ENCODE peak calls at places on chromosomes 2 and 18, in five cellular contexts. M is neural progenitor cell, H is astrocyte, V is IMR-90, D is HCT116. B is an unnamed sample. For H3K4me1, the result is how much of the 10 kb centered on the place peaks cover.

GRCh38 chr2:239246723-239247122 is 154.1 kb downstream of the HDAC4 start:
- DNase-seq in V (no peak), H (no peak), D (peak), M (no peak), B (no peak)

GRCh38 chr18:57469884-57470283 is 34.7 kb downstream of the ONECUT2 start:
- DNase-seq in V (no peak), M (no peak), H (no peak), D (no peak), B (no peak)

GRCh38 chr2:43171789-43172188 is 54.6 kb downstream of the ZFP36L2 start:
- DNase-seq in M (no peak), V (peak), D (no peak), H (peak), B (no peak)

GRCh38 chr2:118539290-118539689 is 308.2 kb downstream of the EN1 start:
- DNase-seq in H (peak), M (peak), D (peak), V (peak), B (peak)

GRCh38 chr2:133235959-133236358 is 332.3 kb downstream of the NCKAP5 start:
- DNase-seq in V (peak), M (no peak), H (peak), D (no peak), B (no peak)

GRCh38 chr18:70376137-70376913 is 87.5 kb downstream of the SOCS6 start:
- DNase-seq in V (no peak), M (no peak), H (no peak), D (no peak), B (no peak)

GRCh38 chr2:77831471-77831870 is 309.3 kb upstream of the LRRTM4 start:
- DNase-seq in H (no peak), V (no peak), D (no peak), M (no peak), B (no peak)

GRCh38 chr2:68368657-68369339 is 3.7 kb downstream of the PLEK start:
- DNase-seq in H (peak), M (peak), D (no peak), V (peak), B (peak)

GRCh38 chr2:17506736-17507616 is 11.3 kb downstream of the RAD51AP2 start:
- DNase-seq in V (no peak), D (peak), H (peak), M (no peak), B (no peak)

GRCh38 chr2:157866202-157866601 is 9.9 kb downstream of the ACVR1 start:
- DNase-seq in H (peak), M (peak), D (no peak), V (no peak), B (no peak)

GRCh38 chr2:223602972-223603371 is 811 bp upstream of the SCG2 start:
- DNase-seq in V (peak), D (no peak), H (peak), M (no peak), B (no peak)

GRCh38 chr2:6222296-6222695 is 530.1 kb downstream of the SOX11 start:
- DNase-seq in D (no peak), V (no peak), M (no peak), H (no peak), B (no peak)

GRCh38 chr2:60356346-60356745 is 197.1 kb downstream of the BCL11A start:
- DNase-seq in V (no peak), M (no peak), D (no peak), H (no peak), B (peak)
- TF ChIP-seq CTCF in V (no peak), M (no peak), D (no peak), H (no peak), B (no peak)

DNA sequence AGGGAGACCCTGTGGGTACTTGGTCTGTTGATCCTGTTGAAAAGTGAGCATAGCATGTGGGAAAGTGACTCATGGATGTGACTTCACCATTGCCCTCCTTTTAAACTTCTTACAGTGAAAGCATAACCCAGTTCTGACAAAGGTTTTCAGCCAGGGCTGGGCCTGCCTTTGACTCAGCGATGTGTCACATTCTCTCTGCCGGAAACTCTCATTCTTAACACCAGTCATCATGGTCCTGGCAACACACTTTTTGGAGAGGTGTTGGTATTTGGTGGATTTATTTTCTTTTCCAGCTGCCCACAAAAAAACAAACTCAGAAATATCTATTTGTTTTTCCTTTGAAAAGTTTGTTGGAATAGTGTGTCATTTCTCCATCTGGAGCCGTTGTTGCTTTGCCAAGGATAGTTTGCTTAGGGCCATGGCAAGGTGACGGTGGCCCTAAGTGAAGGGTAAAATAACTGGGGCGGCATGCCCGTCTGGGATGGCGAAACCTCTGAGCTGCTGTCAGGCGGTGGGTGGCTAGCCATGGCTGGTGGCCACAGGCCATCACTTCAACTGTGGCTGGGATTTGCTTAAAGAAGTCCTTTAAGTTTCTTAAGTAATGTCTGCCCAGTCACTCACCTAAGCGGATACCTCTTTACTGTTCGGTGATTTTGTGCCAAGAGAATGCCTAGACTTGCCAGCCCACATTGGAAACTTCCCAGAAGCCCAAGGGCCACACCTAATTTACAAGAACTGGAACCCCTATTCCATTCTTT is 123.3 kb downstream of the LTBP1 start:
- DNase-seq in H (peak), D (peak), V (peak), M (no peak), B (no peak)
- H2AFZ ChIP-seq in H (no peak), D (peak), V (no peak), M (no peak), B (no peak)

GRCh38 chr2:217935245-217935879 is 67.4 kb downstream of the TNS1 start:
- DNase-seq in M (no peak), V (peak), D (no peak), H (peak), B (no peak)
- H3K4me1 ChIP-seq in M (under half), V (half or more), D (under half), H (half or more), B (under half)

DNA sequence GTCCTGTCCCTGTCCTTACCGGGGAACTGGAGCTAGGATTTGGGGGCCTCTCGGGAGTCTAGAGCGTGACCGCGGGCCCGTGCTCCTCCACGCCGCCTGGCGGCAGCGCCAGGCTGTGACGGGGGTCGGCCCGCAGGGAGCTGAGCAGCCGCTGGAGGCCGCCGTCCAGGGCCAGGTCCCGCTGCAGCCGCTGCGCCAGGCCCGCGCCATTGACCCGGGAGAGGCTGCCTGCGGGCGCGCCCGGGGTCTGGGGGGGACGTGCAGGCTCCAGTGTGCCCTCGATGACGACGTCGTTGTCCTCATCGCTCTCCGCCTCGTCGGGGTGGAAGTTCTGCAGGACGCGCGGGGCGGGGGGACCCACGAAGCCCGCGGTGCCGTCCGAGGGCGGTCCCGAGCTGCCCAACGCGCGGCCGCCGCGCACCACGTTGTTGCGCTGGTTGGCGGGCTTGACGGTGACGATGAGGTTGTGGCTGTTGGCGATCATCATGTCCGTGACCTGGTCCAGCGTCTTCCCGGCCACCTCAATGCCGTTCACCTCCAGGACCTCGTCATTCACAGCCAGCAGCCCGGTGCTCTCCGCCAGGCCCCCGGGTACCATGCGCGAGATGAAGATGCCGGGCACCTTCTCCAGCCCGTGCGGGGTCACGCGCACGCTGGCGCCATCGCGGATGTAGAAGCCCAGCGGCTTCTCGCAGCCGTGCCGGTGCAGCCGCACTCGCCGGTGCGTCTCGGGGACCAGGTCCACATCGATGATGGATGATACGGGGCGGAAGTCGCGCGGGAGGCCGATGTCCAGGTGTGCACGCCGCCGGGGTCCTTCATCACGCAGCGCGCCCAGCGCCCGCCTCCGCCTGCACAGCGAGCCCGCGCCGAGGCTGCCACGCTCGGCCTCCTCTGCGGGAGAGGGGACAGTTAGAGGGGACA is 50.9 kb downstream of the ADNP2 start:
- DNase-seq in M (no peak), D (no peak), V (no peak), H (no peak), B (no peak)
- TF ChIP-seq CTCF in M (no peak), D (no peak), V (peak), H (peak), B (no peak)

DNA sequence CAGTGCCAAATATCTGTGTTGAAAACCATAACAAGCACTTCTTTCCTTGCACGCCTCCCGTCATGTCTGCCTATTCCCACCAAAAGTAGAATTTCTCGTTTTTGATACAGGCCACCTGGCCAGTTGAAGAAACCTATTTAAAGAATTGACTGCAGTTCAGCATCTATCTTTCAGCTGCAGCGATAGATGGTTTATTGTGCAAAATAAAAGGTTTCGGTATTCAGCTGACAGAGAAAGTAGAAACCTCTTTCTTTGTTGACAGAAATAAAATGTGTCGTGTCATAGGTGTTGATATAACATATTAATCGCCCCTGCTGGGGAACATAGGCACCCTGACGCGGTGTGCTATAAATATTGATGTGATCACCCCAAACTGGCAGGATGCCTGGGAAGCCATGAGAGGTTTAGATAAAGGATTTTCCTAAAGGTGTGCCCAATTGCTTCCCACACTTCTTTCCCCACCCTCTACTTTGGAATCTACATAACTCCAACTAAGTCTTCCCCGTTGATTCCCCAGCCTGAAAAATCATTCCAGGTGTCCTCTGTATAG is 570.4 kb downstream of the CCDC85A start:
- DNase-seq in D (no peak), V (no peak), H (no peak), M (no peak), B (no peak)
- H2AFZ ChIP-seq in D (no peak), V (no peak), H (no peak), M (no peak), B (no peak)

GRCh38 chr2:69581774-69582581 is 61.6 kb downstream of the AAK1 start:
- DNase-seq in H (peak), V (peak), M (no peak), D (no peak), B (no peak)
- H3K4me1 ChIP-seq in H (under half), V (under half), M (under half), D (under half), B (under half)